ENCODE peak calls at places on chromosomes 3 and 15, in six cellular contexts. One of them, this sample, is unnamed.

GRCh38 chr3:112074616-112075497 is 11.3 kb upstream of the C3orf52 start:
- DNase-seq in RWPE1: peak; percentile 98
- DNase-seq in uterus: no peak
- DNase-seq in tibial artery: no peak
- DNase-seq in kidney: peak; percentile 79
- DNase-seq in ovary: no peak
- DNase-seq in this sample: peak; percentile 77

GRCh38 chr3:11384074-11384473 is 111.9 kb downstream of the ATG7 start:
- DNase-seq in RWPE1: no peak
- DNase-seq in uterus: no peak
- DNase-seq in tibial artery: no peak
- DNase-seq in kidney: no peak
- DNase-seq in ovary: no peak
- DNase-seq in this sample: no peak

GRCh38 chr15:31327674-31328424 is 1.2 kb downstream of the KLF13 start:
- DNase-seq in RWPE1: peak; percentile 45
- DNase-seq in uterus: peak; percentile 42
- DNase-seq in tibial artery: peak; percentile 83
- DNase-seq in kidney: peak; percentile 92
- DNase-seq in ovary: peak; percentile 77
- DNase-seq in this sample: peak; percentile 66

GRCh38 chr3:196111939-196112386 is 30.1 kb upstream of the TFRC start:
- DNase-seq in RWPE1: no peak
- DNase-seq in uterus: no peak
- DNase-seq in tibial artery: no peak
- DNase-seq in kidney: peak; percentile 8
- DNase-seq in ovary: no peak
- DNase-seq in this sample: no peak

GRCh38 chr3:190094201-190094718 is 26.4 kb downstream of the P3H2 start:
- DNase-seq in RWPE1: no peak
- DNase-seq in uterus: no peak
- DNase-seq in tibial artery: no peak
- DNase-seq in kidney: no peak
- DNase-seq in ovary: no peak
- DNase-seq in this sample: peak; percentile 90

GRCh38 chr3:143327388-143327787 is 207.8 kb downstream of the CHST2 start:
- DNase-seq in RWPE1: peak; percentile 12
- DNase-seq in uterus: no peak
- DNase-seq in tibial artery: no peak
- DNase-seq in kidney: no peak
- DNase-seq in ovary: no peak
- DNase-seq in this sample: no peak

GRCh38 chr15:69952210-69952555 is 145.5 kb downstream of the TLE3 start:
- DNase-seq in RWPE1: no peak
- DNase-seq in uterus: no peak
- DNase-seq in tibial artery: no peak
- DNase-seq in kidney: no peak
- DNase-seq in ovary: no peak
- DNase-seq in this sample: no peak

GRCh38 chr15:78204351-78205309 is 29.7 kb downstream of the ACSBG1 start:
- DNase-seq in RWPE1: no peak
- DNase-seq in uterus: peak; percentile 27
- DNase-seq in tibial artery: no peak
- DNase-seq in kidney: peak; percentile 73
- DNase-seq in ovary: peak; percentile 59
- DNase-seq in this sample: peak; percentile 46

GRCh38 chr3:195549931-195550519 is 6.9 kb upstream of the PPP1R2 start:
- DNase-seq in RWPE1: no peak
- DNase-seq in uterus: no peak
- DNase-seq in tibial artery: no peak
- DNase-seq in kidney: no peak
- DNase-seq in ovary: no peak
- DNase-seq in this sample: no peak

GRCh38 chr3:17799312-17799711 is 56.9 kb upstream of the TBC1D5 start:
- DNase-seq in RWPE1: no peak
- DNase-seq in uterus: no peak
- DNase-seq in tibial artery: no peak
- DNase-seq in kidney: no peak
- DNase-seq in ovary: no peak
- DNase-seq in this sample: no peak

GRCh38 chr3:79361748-79362378 is 405.9 kb downstream of the ROBO1 start:
- DNase-seq in RWPE1: peak; percentile 5
- DNase-seq in uterus: no peak
- DNase-seq in tibial artery: no peak
- DNase-seq in kidney: no peak
- DNase-seq in ovary: no peak
- DNase-seq in this sample: no peak

DNA sequence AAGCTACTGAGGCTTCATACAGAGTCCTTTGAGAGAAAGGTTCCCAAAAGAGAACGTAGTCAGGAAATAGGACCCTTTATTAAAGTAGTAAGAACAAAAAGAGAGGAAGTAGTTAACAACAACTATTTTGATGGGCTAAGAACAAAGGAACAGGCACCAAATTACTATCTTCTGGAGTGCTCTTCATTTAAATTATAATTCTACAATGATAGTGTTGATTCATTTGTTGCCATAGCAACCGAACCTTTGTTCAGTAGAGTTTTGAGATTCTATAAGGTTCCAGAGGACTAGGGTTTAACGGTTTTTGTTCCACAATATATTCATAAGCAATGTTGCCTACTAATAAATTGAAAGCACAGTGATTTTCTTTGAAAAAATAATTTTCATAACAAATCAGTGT is 78.8 kb downstream of the CMSS1 start:
- DNase-seq in RWPE1: no peak
- DNase-seq in uterus: no peak
- DNase-seq in tibial artery: no peak
- DNase-seq in kidney: no peak
- DNase-seq in ovary: no peak
- DNase-seq in this sample: no peak
- H3K27ac ChIP-seq in RWPE1: no peak overlapping the region
- H3K27ac ChIP-seq in uterus: no peak overlapping the region
- H3K27ac ChIP-seq in tibial artery: no peak overlapping the region
- H3K27ac ChIP-seq in kidney: no peak overlapping the region
- H3K27ac ChIP-seq in ovary: no peak overlapping the region
- H3K27ac ChIP-seq in this sample: no peak overlapping the region

GRCh38 chr15:38562278-38562677 is 2.3 kb downstream of the RASGRP1 start:
- DNase-seq in RWPE1: no peak
- DNase-seq in uterus: no peak
- DNase-seq in tibial artery: no peak
- DNase-seq in kidney: no peak
- DNase-seq in ovary: no peak
- DNase-seq in this sample: no peak
- TF ChIP-seq CTCF in RWPE1: no peak
- TF ChIP-seq CTCF in uterus: no peak
- TF ChIP-seq CTCF in tibial artery: no peak
- TF ChIP-seq CTCF in kidney: no peak
- TF ChIP-seq CTCF in ovary: no peak
- TF ChIP-seq CTCF in this sample: no peak

GRCh38 chr3:177035678-177036077 is 161.6 kb downstream of the TBL1XR1 start:
- DNase-seq in RWPE1: no peak
- DNase-seq in uterus: no peak
- DNase-seq in tibial artery: no peak
- DNase-seq in kidney: no peak
- DNase-seq in ovary: no peak
- DNase-seq in this sample: no peak
- H3K27ac ChIP-seq in RWPE1: no peak overlapping the region
- H3K27ac ChIP-seq in uterus: no peak overlapping the region
- H3K27ac ChIP-seq in tibial artery: no peak overlapping the region
- H3K27ac ChIP-seq in kidney: no peak overlapping the region
- H3K27ac ChIP-seq in ovary: no peak overlapping the region
- H3K27ac ChIP-seq in this sample: no peak overlapping the region

DNA sequence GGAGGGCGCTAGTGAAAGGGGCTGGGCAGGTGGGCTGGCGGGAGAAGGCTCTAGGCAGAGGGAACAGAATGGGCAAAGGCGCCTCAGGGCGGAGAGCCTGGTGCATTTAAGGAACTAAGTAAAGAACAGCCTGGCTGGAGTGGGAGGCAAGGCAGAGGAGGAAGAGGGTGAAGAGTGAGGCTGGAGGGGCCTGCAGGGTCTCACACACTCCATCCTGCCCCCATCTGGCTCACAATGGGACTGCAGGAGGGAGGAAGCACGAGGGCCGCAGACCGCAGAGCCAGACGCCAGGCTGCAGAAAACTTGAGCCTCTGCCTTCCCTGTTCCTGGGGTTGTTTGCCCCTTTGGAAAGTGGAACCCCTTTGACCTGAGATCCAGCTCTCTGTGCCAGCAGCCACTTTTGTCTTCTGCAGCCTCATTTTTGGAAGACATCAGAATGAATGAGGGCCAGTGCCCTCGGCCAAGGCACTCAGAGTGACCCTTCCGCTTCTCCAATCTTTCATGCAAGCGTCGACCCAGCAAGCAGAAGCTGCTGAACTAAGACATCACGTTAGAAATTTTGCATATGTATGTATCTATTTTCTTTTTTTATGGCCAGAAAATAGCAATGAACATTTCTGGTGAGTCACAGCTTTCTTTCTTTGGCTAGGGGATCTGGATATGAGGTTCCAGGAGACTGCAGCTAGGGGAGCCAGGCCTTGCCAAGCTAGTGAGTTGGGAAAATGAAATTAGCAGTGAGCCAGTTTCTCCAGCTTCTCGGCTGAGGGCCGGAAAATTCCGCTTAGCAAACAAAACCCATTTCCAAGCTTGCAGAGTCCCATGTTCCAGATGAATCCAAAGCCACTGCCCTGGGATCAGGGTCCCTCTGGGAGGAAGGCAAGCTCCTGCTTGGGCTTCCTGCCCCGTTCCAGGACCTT is 137.8 kb downstream of the SRGAP3 start:
- DNase-seq in RWPE1: no peak
- DNase-seq in uterus: peak; percentile 76
- DNase-seq in tibial artery: peak; percentile 72
- DNase-seq in kidney: no peak
- DNase-seq in ovary: peak; percentile 61
- DNase-seq in this sample: peak; percentile 47
- TF ChIP-seq CTCF in RWPE1: no peak
- TF ChIP-seq CTCF in uterus: no peak
- TF ChIP-seq CTCF in tibial artery: peak; percentile 37
- TF ChIP-seq CTCF in kidney: no peak
- TF ChIP-seq CTCF in ovary: no peak
- TF ChIP-seq CTCF in this sample: no peak

DNA sequence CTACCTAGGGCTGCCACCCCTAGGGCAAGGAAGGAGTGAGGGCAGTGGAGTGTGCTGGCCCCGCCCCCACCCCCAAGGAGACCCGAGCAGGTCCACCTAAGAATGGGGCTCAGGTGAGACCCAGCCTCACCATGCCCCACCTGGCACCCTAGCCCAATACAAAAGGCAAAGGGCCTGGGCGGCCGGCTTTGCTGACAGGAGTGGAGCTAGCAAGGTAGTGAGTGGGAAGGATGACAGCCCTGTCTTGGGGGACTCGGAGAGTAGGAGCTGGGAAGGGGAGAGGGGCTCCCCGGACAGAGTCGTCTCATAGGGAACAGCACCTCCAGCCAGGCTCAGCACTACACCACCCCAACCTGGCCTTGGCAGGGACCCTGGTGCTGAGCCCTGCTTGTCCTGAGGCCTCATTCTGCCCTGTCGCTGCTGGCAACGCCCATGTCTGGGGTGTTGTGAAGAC is 12.1 kb downstream of the C15orf39 start:
- DNase-seq in RWPE1: no peak
- DNase-seq in uterus: no peak
- DNase-seq in tibial artery: no peak
- DNase-seq in kidney: no peak
- DNase-seq in ovary: no peak
- DNase-seq in this sample: no peak
- H3K27ac ChIP-seq in RWPE1: peak overlapping the region; percentile 27
- H3K27ac ChIP-seq in uterus: no peak overlapping the region
- H3K27ac ChIP-seq in tibial artery: no peak overlapping the region
- H3K27ac ChIP-seq in kidney: no peak overlapping the region
- H3K27ac ChIP-seq in ovary: no peak overlapping the region
- H3K27ac ChIP-seq in this sample: no peak overlapping the region

GRCh38 chr3:31182639-31183038 is 288.2 kb upstream of the GADL1 start:
- DNase-seq in RWPE1: no peak
- DNase-seq in uterus: no peak
- DNase-seq in tibial artery: no peak
- DNase-seq in kidney: no peak
- DNase-seq in ovary: no peak
- DNase-seq in this sample: no peak
- TF ChIP-seq CTCF in RWPE1: no peak
- TF ChIP-seq CTCF in uterus: no peak
- TF ChIP-seq CTCF in tibial artery: no peak
- TF ChIP-seq CTCF in kidney: no peak
- TF ChIP-seq CTCF in ovary: no peak
- TF ChIP-seq CTCF in this sample: no peak

GRCh38 chr3:160754855-160755747 is 930 bp upstream of the PPM1L start:
- DNase-seq in RWPE1: peak; percentile 87
- DNase-seq in uterus: peak; percentile 94
- DNase-seq in tibial artery: peak; percentile 97
- DNase-seq in kidney: peak; percentile 98
- DNase-seq in ovary: peak; percentile 94
- DNase-seq in this sample: peak; percentile 94
- H3K27ac ChIP-seq in RWPE1: peak overlapping the region; percentile 83
- H3K27ac ChIP-seq in uterus: peak overlapping the region; percentile 92
- H3K27ac ChIP-seq in tibial artery: peak overlapping the region; percentile 95
- H3K27ac ChIP-seq in kidney: peak overlapping the region; percentile 95
- H3K27ac ChIP-seq in ovary: peak overlapping the region; percentile 90
- H3K27ac ChIP-seq in this sample: peak overlapping the region; percentile 93

GRCh38 chr3:141255137-141255536 is 23.5 kb downstream of the PXYLP1 start:
- DNase-seq in RWPE1: no peak
- DNase-seq in uterus: no peak
- DNase-seq in tibial artery: no peak
- DNase-seq in kidney: no peak
- DNase-seq in ovary: no peak
- DNase-seq in this sample: no peak

GRCh38 chr3:141253811-141254210 is 22.2 kb downstream of the PXYLP1 start:
- DNase-seq in RWPE1: no peak
- DNase-seq in uterus: no peak
- DNase-seq in tibial artery: peak; percentile 19
- DNase-seq in kidney: no peak
- DNase-seq in ovary: no peak
- DNase-seq in this sample: no peak

GRCh38 chr3:141257971-141258370 is 26.3 kb downstream of the PXYLP1 start:
- DNase-seq in RWPE1: no peak
- DNase-seq in uterus: no peak
- DNase-seq in tibial artery: peak; percentile 49
- DNase-seq in kidney: no peak
- DNase-seq in ovary: no peak
- DNase-seq in this sample: no peak

GRCh38 chr3:141260131-141260927 is 28.7 kb downstream of the PXYLP1 start:
- DNase-seq in RWPE1: no peak
- DNase-seq in uterus: no peak
- DNase-seq in tibial artery: peak; percentile 43
- DNase-seq in kidney: no peak
- DNase-seq in ovary: no peak
- DNase-seq in this sample: no peak

DNA sequence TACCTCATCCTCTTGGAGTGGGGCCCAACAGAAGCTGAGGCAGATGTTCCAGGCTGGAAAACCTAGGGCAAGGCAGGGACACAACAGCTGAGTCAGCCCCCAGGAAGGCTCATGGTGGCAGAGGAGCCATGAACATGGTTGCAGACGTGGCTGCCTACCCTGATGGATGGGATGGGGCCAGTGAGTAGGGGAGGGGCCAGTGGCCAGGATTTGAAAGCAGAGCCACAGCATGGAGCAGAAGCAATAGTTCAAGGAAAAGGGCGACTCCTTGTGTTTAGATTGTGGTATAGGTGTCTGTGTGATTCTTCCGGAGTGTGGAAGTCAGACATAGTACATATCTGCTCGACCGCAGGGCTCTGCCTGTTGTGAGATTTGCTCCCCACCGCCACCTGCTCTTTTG is 24.2 kb downstream of the PXYLP1 start:
- DNase-seq in RWPE1: no peak
- DNase-seq in uterus: no peak
- DNase-seq in tibial artery: peak; percentile 65
- DNase-seq in kidney: no peak
- DNase-seq in ovary: no peak
- DNase-seq in this sample: no peak
- TF ChIP-seq CTCF in RWPE1: no peak
- TF ChIP-seq CTCF in uterus: no peak
- TF ChIP-seq CTCF in tibial artery: peak; percentile 18
- TF ChIP-seq CTCF in kidney: peak; percentile 13
- TF ChIP-seq CTCF in ovary: no peak
- TF ChIP-seq CTCF in this sample: peak; percentile 24

This sample was measured in adrenal gland.